ENCODE peak calls at places on chromosomes 11 and 22, in four cellular contexts. G is amygdala, U is AG09309, C is NCI-H1105 treated with DMSO at 0.1 percent for 48 hours. D is an unnamed sample.

GRCh38 chr11:15663778-15664218 is 549.1 kb downstream of the INSC start:
- DNase-seq in G (no peak), U (no peak), C (peak), D (peak)

GRCh38 chr22:50503475-50504145 is 3.9 kb downstream of the LMF2 start:
- DNase-seq in G (no peak), U (no peak), C (no peak), D (no peak)

GRCh38 chr22:50505776-50506610 is 1.5 kb downstream of the LMF2 start:
- DNase-seq in G (no peak), U (no peak), C (no peak), D (no peak)

GRCh38 chr11:95086116-95086515 is 3.5 kb upstream of the ENDOD1 start:
- DNase-seq in G (no peak), U (no peak), C (no peak), D (no peak)

GRCh38 chr11:117313828-117314768 is 2.0 kb downstream of the BACE1 start:
- DNase-seq in G (no peak), U (no peak), C (no peak), D (no peak)

GRCh38 chr22:19266547-19267086 is 24.9 kb downstream of the CLTCL1 start:
- DNase-seq in G (no peak), U (no peak), C (no peak), D (no peak)

GRCh38 chr11:78248191-78248590 is 59.5 kb downstream of the USP35 start:
- DNase-seq in G (no peak), U (no peak), C (no peak), D (no peak)

GRCh38 chr11:62044639-62045121 is 77.2 kb upstream of the FTH1 start:
- DNase-seq in G (no peak), U (no peak), C (no peak), D (no peak)

GRCh38 chr11:43810929-43811596 is 69.6 kb upstream of the ALKBH3 start:
- DNase-seq in G (no peak), U (no peak), C (no peak), D (no peak)

GRCh38 chr11:128424867-128425285 is 162.5 kb downstream of the ETS1 start:
- DNase-seq in G (no peak), U (no peak), C (no peak), D (no peak)

GRCh38 chr22:21766933-21767462 is 31.4 kb upstream of the YPEL1 start:
- DNase-seq in G (no peak), U (no peak), C (no peak), D (no peak)

GRCh38 chr11:70255717-70256116 is 14.8 kb upstream of the PPFIA1 start:
- DNase-seq in G (no peak), U (no peak), C (peak), D (peak)

GRCh38 chr11:126842038-126842437 is 158.5 kb downstream of the KIRREL3 start:
- DNase-seq in G (no peak), U (no peak), C (no peak), D (no peak)

GRCh38 chr22:45468872-45469572 is 33.7 kb upstream of the FBLN1 start:
- DNase-seq in G (no peak), U (no peak), C (no peak), D (no peak)

GRCh38 chr11:46272816-46273427 is 4.5 kb upstream of the CREB3L1 start:
- DNase-seq in G (no peak), U (no peak), C (no peak), D (no peak)

GRCh38 chr11:104254347-104254746 is 90.4 kb upstream of the PDGFD start:
- DNase-seq in G (no peak), U (no peak), C (no peak), D (no peak)

GRCh38 chr22:47796128-47796908 is 1033.9 kb downstream of the TBC1D22A start:
- DNase-seq in G (no peak), U (no peak), C (no peak), D (no peak)

GRCh38 chr11:64742087-64742939 is 1.6 kb downstream of the RASGRP2 start:
- DNase-seq in G (no peak), U (no peak), C (no peak), D (no peak)

GRCh38 chr11:2178906-2179494 is 7.4 kb upstream of the TH start:
- DNase-seq in G (no peak), U (no peak), C (no peak), D (no peak)

GRCh38 chr22:39995346-39996252 is 845 bp downstream of the FAM83F start:
- DNase-seq in G (no peak), U (no peak), C (no peak), D (no peak)

GRCh38 chr11:94068764-94069163 is 47.6 kb downstream of the HEPHL1 start:
- DNase-seq in G (no peak), U (no peak), C (no peak), D (no peak)

GRCh38 chr11:11520231-11521015 is 101.4 kb downstream of the GALNT18 start:
- DNase-seq in G (no peak), U (no peak), C (no peak), D (no peak)

GRCh38 chr22:24580276-24580675 is 12.6 kb downstream of the LRRC75B start:
- DNase-seq in G (no peak), U (peak), C (no peak), D (no peak)

GRCh38 chr11:115637842-115638241 is 133.6 kb upstream of the CADM1 start:
- DNase-seq in G (no peak), U (no peak), C (no peak), D (no peak)

GRCh38 chr11:61390161-61390560 is 2.2 kb upstream of the TMEM216 start:
- DNase-seq in G (no peak), U (no peak), C (no peak), D (no peak)

GRCh38 chr22:47595122-47595521 is 832.7 kb downstream of the TBC1D22A start:
- DNase-seq in G (no peak), U (no peak), C (no peak), D (no peak)

GRCh38 chr22:35559354-35560005 is 18.8 kb downstream of the RASD2 start:
- DNase-seq in G (no peak), U (no peak), C (no peak), D (no peak)

GRCh38 chr11:122902951-122903350 is 20.4 kb downstream of the JHY start:
- DNase-seq in G (no peak), U (no peak), C (no peak), D (no peak)

GRCh38 chr22:43745783-43746356 is 66.2 kb downstream of the EFCAB6 start:
- DNase-seq in G (no peak), U (no peak), C (peak), D (peak)

GRCh38 chr11:58575377-58576020 is at the start of gene LPXN:
- DNase-seq in G (no peak), U (peak), C (no peak), D (no peak)

GRCh38 chr11:126405374-126405773 is 49.9 kb downstream of the ST3GAL4 start:
- DNase-seq in G (no peak), U (no peak), C (no peak), D (no peak)

GRCh38 chr11:91244921-91245320 is 979.7 kb upstream of the FAT3 start:
- DNase-seq in G (no peak), U (no peak), C (no peak), D (no peak)

GRCh38 chr11:130124096-130124495 is 35.5 kb upstream of the ST14 start:
- DNase-seq in G (no peak), U (peak), C (no peak), D (no peak)

GRCh38 chr11:78654071-78654470 is 79.4 kb upstream of the NARS2 start:
- DNase-seq in G (no peak), U (no peak), C (no peak), D (no peak)

GRCh38 chr11:35145249-35145648 is 6.3 kb downstream of the CD44 start:
- DNase-seq in G (no peak), U (no peak), C (no peak), D (peak)

GRCh38 chr11:69521461-69521860 is 40.0 kb downstream of the LINC01488 start:
- DNase-seq in G (no peak), U (no peak), C (no peak), D (no peak)

GRCh38 chr11:47326198-47326597 is 26.3 kb downstream of the MYBPC3 start:
- DNase-seq in G (no peak), U (no peak), C (no peak), D (no peak)

GRCh38 chr11:12473366-12473765 is 96.0 kb downstream of the PARVA start:
- DNase-seq in G (no peak), U (no peak), C (no peak), D (no peak)